ENCODE peak calls at places on chromosomes 12 and 14, in eight cellular contexts. K, N, W, E, X, M, P and S are unnamed samples.

GRCh38 chr14:85420278-85420677 is 109.7 kb upstream of the FLRT2 start:
- DNase-seq in E (no peak), X (no peak), M (no peak), K (no peak), P (no peak), N (no peak), W (no peak), S (no peak)

GRCh38 chr14:101534198-101534597 is 27.1 kb upstream of the DIO3 start:
- DNase-seq in P (no peak), E (no peak), K (no peak), W (no peak), N (no peak), X (no peak), M (no peak), S (no peak)

GRCh38 chr14:49975286-49975685 is 82.4 kb downstream of the ARF6 start:
- DNase-seq in K (no peak), P (no peak), E (peak), X (no peak), N (peak), M (peak), W (peak), S (peak)

GRCh38 chr12:123798518-123798917 is 36.4 kb downstream of the DNAH10 start:
- DNase-seq in N (no peak), E (no peak), P (no peak), X (no peak), M (no peak), K (no peak), W (no peak), S (no peak)

GRCh38 chr14:92049781-92050180 is 9.9 kb upstream of the TRIP11 start:
- DNase-seq in P (no peak), M (no peak), W (no peak), X (no peak), K (no peak), N (no peak), E (no peak), S (no peak)

GRCh38 chr14:84129028-84129427 is 1400.9 kb upstream of the FLRT2 start:
- DNase-seq in N (no peak), E (no peak), X (no peak), W (no peak), M (no peak), K (no peak), P (no peak), S (no peak)

GRCh38 chr14:103188691-103189480 is 65.6 kb downstream of the TNFAIP2 start:
- DNase-seq in X (no peak), N (no peak), P (peak), W (peak), K (no peak), E (no peak), M (no peak), S (no peak)

GRCh38 chr14:104680056-104680805 is 9.2 kb upstream of the INF2 start:
- DNase-seq in W (peak), N (peak), P (peak), M (no peak), E (peak), X (no peak), K (no peak), S (no peak)

GRCh38 chr12:122835693-122836026 is 403 bp downstream of the HIP1R start:
- DNase-seq in E (no peak), P (no peak), K (no peak), N (no peak), X (peak), M (no peak), W (no peak), S (no peak)

GRCh38 chr12:11729008-11729407 is 79.5 kb downstream of the ETV6 start:
- DNase-seq in E (no peak), N (no peak), M (no peak), X (peak), W (no peak), K (no peak), P (no peak), S (no peak)

GRCh38 chr12:113392988-113393579 is 10.6 kb downstream of the SDS start:
- DNase-seq in P (peak), K (no peak), X (no peak), W (peak), E (no peak), M (no peak), N (peak), S (no peak)

DNA sequence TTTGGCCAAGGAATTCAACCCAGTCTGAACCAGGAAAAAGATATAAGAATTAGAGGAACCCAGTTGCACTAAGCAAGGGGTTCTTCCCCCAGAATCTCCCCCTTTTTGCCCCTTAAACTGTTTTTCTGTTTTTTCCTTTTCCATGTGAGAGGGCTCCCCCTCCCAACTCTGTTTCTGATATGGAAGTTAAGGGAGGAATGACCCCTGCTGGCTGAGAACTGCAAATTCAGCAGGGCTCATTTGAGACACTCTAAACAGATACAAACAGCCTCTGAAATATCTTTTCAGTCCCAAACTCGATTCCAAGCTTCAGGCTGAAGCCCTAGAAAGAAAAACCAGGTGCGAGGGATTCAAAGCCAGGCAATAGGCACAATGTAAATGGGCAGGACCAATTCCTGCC is 132.7 kb downstream of the SLC41A2 start:
- DNase-seq in E (peak), W (peak), X (peak), M (no peak), N (no peak), P (peak), K (no peak), S (no peak)
- TF ChIP-seq CTCF in E (peak), W (peak), X (peak), M (peak), N (no peak), P (peak), K (no peak), S (peak)

DNA sequence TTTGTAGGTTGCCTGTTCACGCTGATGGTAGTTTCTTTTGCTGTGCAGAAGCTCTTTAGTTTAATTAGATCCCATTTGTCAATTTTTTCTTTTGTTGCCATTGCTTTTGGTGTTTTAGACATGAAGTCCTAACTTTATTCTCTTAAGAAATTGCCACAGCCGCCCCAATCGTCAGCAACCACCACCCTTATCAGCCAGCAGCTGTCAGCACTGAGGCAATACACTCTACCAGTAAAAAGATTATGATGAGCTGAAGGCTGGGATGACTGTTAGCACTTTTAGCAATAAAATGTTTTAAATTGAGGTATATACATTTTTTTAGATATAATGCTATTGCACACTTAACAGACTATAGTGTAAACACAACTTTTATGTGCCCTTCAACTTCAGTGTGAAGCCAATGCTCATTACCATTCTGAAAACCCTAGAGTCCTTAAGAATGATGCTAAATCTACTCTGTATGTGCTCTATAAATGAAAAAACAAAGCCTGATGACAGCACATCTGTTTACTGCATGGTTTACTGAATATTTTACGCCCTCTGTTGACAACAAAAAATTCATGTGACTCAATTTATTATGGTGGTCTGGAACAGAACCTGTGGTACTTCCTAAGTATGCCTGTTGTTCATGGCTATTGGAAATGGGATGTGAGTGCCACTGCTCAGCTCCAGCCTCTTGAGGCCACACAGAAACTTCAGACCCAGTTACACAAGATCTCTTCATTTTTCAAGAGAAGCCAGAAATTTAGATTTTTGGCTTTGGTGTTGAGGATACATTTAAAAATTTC is 197.4 kb downstream of the DUSP6 start:
- DNase-seq in K (no peak), P (no peak), N (no peak), E (no peak), M (no peak), W (peak), X (no peak), S (no peak)
- TF ChIP-seq CTCF in K (no peak), P (peak), N (no peak), E (no peak), M (no peak), W (peak), X (no peak), S (no peak)

DNA sequence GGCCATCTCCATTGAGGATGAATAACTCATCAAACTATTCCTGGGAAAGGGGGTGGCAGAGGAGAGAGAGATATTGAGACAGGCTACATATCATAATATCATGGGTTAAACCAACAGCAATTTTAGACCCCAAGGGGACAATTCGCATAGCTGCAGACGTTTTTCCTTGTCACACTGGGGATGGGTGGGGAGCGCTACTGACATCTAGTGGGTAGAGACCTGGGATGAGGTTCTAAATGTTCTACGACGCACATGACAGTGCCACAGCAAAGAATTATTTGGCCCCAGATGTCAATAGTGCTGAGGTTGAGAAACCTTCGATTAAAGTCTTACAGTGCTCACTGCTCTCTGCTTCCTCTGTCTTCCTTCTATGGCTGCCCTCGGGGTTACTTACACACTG is 425.6 kb downstream of the NRXN3 start:
- DNase-seq in E (no peak), X (no peak), K (no peak), N (no peak), W (no peak), P (peak), M (no peak), S (no peak)
- TF ChIP-seq CTCF in E (peak), X (peak), K (peak), N (no peak), W (peak), P (peak), M (peak), S (no peak)

GRCh38 chr12:30753233-30753632 is 1.5 kb downstream of the CAPRIN2 start:
- DNase-seq in X (peak), P (peak), M (no peak), N (peak), W (peak), K (no peak), E (peak), S (no peak)

GRCh38 chr12:30753761-30754382 is 879 bp downstream of the CAPRIN2 start:
- DNase-seq in K (no peak), W (peak), X (peak), M (no peak), N (peak), P (no peak), E (no peak), S (no peak)

GRCh38 chr12:30754750-30755394 is at the start of gene CAPRIN2:
- DNase-seq in X (peak), N (peak), K (peak), M (peak), E (peak), W (peak), P (peak), S (peak)

GRCh38 chr12:30754383-30754749 is 385 bp downstream of the CAPRIN2 start:
- DNase-seq in E (no peak), P (no peak), K (no peak), M (no peak), W (no peak), N (no peak), X (no peak), S (no peak)

DNA sequence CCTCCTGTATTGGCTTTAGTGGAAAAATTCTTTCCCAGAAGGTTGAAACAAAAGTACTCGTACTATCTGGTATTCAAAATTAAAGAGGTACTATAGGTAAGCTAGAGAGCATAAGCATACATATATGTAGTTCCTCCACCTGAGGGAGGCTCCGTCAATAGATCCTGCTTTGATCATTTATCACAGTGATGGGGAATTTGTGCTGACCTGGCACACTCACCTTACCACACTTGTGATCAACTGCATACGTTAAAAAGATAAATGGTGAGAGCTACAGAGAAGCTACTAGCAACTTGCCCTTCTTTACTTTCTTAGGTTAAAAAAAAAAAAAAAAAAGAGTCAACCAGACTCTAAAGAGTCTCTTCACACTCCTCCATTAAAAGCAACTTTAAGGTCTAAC is 2.5 kb downstream of the CAPRIN2 start:
- DNase-seq in X (no peak), P (no peak), E (no peak), K (no peak), M (no peak), N (no peak), W (no peak), S (no peak)
- TF ChIP-seq CTCF in X (no peak), P (no peak), E (no peak), K (no peak), M (no peak), N (no peak), W (no peak), S (no peak)

GRCh38 chr12:48023386-48023785 is 19.1 kb upstream of the COL2A1 start:
- DNase-seq in N (no peak), E (no peak), P (peak), X (no peak), M (no peak), W (no peak), K (no peak), S (no peak)
- TF ChIP-seq CTCF in N (no peak), E (no peak), P (no peak), X (no peak), M (no peak), W (no peak), K (no peak), S (no peak)